ENCODE peak calls at places on chromosomes 16 and 17, in four cellular contexts. Y, V, U and T are unnamed samples. For H3K4me1, the result is how much of the 10 kb centered on the place peaks cover.

GRCh38 chr16:55051571-55051970 is 120.9 kb downstream of the IRX5 start:
- DNase-seq in V (no peak), Y (peak), U (peak), T (no peak)

GRCh38 chr17:66724581-66725341 is 110.2 kb upstream of the CACNG5 start:
- DNase-seq in V (no peak), U (no peak), Y (peak), T (no peak)

GRCh38 chr17:7403043-7403901 is 625 bp downstream of the TMEM256 start:
- DNase-seq in V (peak), Y (peak), U (peak), T (no peak)

GRCh38 chr17:48630925-48631692 is 5.0 kb upstream of the HOXB9 start:
- DNase-seq in Y (peak), U (no peak), V (no peak), T (no peak)

GRCh38 chr17:19771971-19772630 is 24.0 kb upstream of the ALDH3A1 start:
- DNase-seq in Y (no peak), U (no peak), V (no peak), T (no peak)

GRCh38 chr16:35596467-35596866 is 2137.1 kb downstream of the TP53TG3F start:
- DNase-seq in U (no peak), Y (no peak), V (no peak), T (no peak)

GRCh38 chr16:87570938-87571867 is 31.1 kb upstream of the JPH3 start:
- DNase-seq in Y (no peak), V (peak), U (peak), T (no peak)

GRCh38 chr16:64712027-64712426 is 409.8 kb downstream of the CDH11 start:
- DNase-seq in Y (no peak), U (no peak), V (no peak), T (no peak)

GRCh38 chr16:48561960-48562393 is 48.0 kb downstream of the N4BP1 start:
- DNase-seq in U (no peak), Y (no peak), V (no peak), T (no peak)

GRCh38 chr16:51408357-51408756 is 257.3 kb upstream of the SALL1 start:
- DNase-seq in U (no peak), V (no peak), Y (no peak), T (no peak)

GRCh38 chr16:72501739-72502653 is 330.0 kb upstream of the PMFBP1 start:
- DNase-seq in U (peak), V (peak), Y (no peak), T (peak)

GRCh38 chr17:17146791-17147406 is 59.2 kb downstream of the PLD6 start:
- DNase-seq in Y (no peak), U (no peak), V (peak), T (no peak)

GRCh38 chr17:29158096-29158495 is 22.1 kb downstream of the MYO18A start:
- DNase-seq in Y (no peak), U (no peak), V (no peak), T (no peak)

GRCh38 chr16:86519649-86520316 is 9.5 kb downstream of the FOXF1 start:
- DNase-seq in V (peak), Y (peak), U (no peak), T (no peak)

GRCh38 chr17:56153215-56153614 is at the start of gene ANKFN1:
- DNase-seq in U (no peak), V (peak), Y (no peak), T (no peak)

GRCh38 chr17:28467456-28468025 is 5.9 kb upstream of the SLC13A2 start:
- DNase-seq in Y (peak), U (no peak), V (no peak), T (no peak)

GRCh38 chr16:46748775-46749705 is 896 bp upstream of the MYLK3 start:
- DNase-seq in Y (peak), V (no peak), U (no peak), T (no peak)

GRCh38 chr17:59154721-59155438 is at the start of gene SKA2:
- DNase-seq in Y (peak), V (peak), U (no peak), T (peak)

GRCh38 chr16:70430667-70431536 is 8.0 kb downstream of the ST3GAL2 start:
- DNase-seq in V (no peak), Y (no peak), U (no peak), T (no peak)

GRCh38 chr17:72121164-72122001 is 563 bp downstream of the SOX9 start:
- DNase-seq in Y (peak), V (peak), U (no peak), T (no peak)

GRCh38 chr16:12498077-12498476 is 305.6 kb downstream of the CPPED1 start:
- DNase-seq in U (no peak), V (no peak), Y (peak), T (no peak)

DNA sequence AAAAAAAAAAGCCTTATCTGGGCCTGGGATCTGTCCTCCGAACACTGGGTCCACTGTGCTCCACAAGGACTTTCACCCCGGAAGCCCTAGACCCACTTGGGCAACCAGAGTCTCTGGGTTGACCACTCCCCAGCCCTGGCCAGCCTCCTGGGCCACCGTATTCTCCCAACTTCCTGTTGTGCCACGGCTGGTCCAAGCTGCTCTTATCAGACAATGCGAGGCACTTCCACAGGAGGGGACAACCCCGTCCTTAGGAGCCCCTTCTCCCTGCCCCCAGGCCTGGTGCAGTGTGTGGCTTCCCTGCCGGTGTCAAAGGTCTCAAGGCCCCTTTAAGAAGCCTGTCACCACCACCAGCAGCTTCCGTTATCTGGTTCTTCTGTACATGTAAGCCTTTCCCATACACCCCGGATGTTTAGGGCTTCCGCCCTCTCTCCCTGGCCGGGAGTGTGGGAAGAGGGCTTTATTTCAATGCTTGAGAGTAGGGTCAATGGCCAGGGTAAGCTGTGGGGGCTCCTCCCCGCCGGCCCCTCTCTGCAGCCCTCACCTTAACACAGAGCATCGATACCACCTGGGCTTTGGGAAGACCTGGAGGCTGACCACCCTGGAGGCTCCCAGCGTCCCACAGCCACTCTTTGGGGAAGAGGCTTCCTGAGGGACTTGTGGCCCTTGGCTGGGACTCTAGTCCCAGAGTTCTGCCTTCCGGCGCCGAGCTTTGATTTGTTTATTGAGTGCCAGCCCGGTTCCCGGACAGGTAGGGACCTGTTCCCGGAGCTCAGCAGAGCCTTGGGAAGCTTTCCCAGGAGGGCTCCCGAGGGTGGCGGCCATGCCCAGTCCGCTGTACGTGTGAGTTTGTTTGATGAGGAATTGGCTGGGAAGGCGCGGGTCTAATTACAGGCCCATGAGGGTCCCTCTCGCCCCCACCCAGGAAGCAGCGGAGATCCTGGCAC is 313.1 kb downstream of the SEC14L1 start:
- DNase-seq in U (peak), Y (no peak), V (no peak), T (no peak)
- H3K4me1 ChIP-seq in U (under half), Y (half or more), V (half or more), T (half or more)

GRCh38 chr16:73781297-73781696 is 515.3 kb upstream of the PSMD7 start:
- DNase-seq in V (no peak), U (no peak), Y (no peak), T (no peak)
- TF ChIP-seq CTCF in V (no peak), U (no peak), Y (no peak), T (no peak)

DNA sequence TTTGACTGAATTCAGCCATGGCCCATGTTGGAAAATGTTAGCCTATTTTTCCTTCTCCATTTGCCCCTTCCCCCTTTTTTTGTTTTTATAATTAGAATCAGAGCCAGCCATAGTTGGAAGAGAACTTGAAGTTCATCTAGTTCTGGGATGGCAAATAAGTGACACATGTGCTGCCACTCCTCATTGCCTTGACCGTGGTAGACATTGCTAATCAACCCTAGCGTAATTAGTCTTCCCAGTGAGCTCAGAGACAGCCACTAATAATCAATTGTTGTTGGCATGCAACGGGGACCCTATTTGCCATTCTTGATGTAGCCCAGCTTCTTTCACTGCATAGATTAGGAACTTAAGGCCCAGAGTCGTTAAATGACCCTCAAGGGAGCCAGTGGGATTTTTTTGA is 16.6 kb downstream of the CMIP start:
- DNase-seq in U (no peak), Y (no peak), V (no peak), T (no peak)
- H3K4me1 ChIP-seq in U (under half), Y (under half), V (under half), T (under half)

GRCh38 chr17:44084131-44084538 is 13.6 kb downstream of the G6PC3 start:
- DNase-seq in Y (no peak), V (peak), U (no peak), T (no peak)
- TF ChIP-seq CTCF in Y (no peak), V (peak), U (peak), T (no peak)